ENCODE peak calls at places on chromosomes 13 and 19, in nine cellular contexts. R is GM06990; D is tibial artery; Q is body of pancreas; P is lower lobe of right lung; Y is A549; N is fibroblast of lung; V is DND-41; T is CD8-positive, alpha-beta T cell. O is an unnamed sample.

GRCh38 chr19:42270346-42271044 is 1.4 kb downstream of the CIC start:
- DNase-seq in N (peak), P (peak), R (peak), V (peak), T (peak), D (peak), Y (peak), Q (peak), O (peak)

GRCh38 chr13:47117268-47117667 is 220.4 kb upstream of the HTR2A start:
- DNase-seq in R (no peak), D (no peak), V (no peak), Q (no peak), T (no peak), P (no peak), N (peak), Y (no peak), O (peak)

GRCh38 chr13:60431108-60431700 is 34.2 kb downstream of the TDRD3 start:
- DNase-seq in R (peak), T (no peak), N (peak), Q (no peak), Y (peak), V (no peak), D (no peak), P (no peak), O (peak)

GRCh38 chr19:35887197-35887596 is 13.1 kb downstream of the NFKBID start:
- DNase-seq in P (no peak), D (no peak), T (no peak), R (no peak), Y (no peak), Q (no peak), V (no peak), N (no peak), O (no peak)

GRCh38 chr19:5913739-5914357 is at the start of gene CAPS:
- DNase-seq in N (peak), R (no peak), P (peak), Q (peak), D (peak), Y (peak), T (no peak), V (no peak), O (peak)

GRCh38 chr19:45501730-45502014 is 3.4 kb downstream of the PPM1N start:
- DNase-seq in Y (no peak), D (no peak), P (no peak), T (no peak), V (no peak), Q (no peak), N (no peak), R (no peak), O (no peak)

GRCh38 chr19:30172643-30173242 is 199.4 kb upstream of the ZNF536 start:
- DNase-seq in R (no peak), D (no peak), T (no peak), Q (no peak), P (no peak), Y (no peak), V (no peak), N (no peak), O (no peak)

GRCh38 chr19:49094505-49095482 is 9.5 kb downstream of the SNRNP70 start:
- DNase-seq in Y (no peak), R (no peak), N (no peak), T (no peak), V (no peak), Q (no peak), P (no peak), D (no peak), O (peak)

GRCh38 chr13:25065974-25066770 is 29.8 kb upstream of the PABPC3 start:
- DNase-seq in T (no peak), N (no peak), V (no peak), Q (no peak), D (no peak), Y (no peak), P (no peak), R (no peak), O (no peak)

GRCh38 chr13:31038834-31039552 is 106.5 kb downstream of the TEX26 start:
- DNase-seq in P (no peak), R (peak), V (peak), T (no peak), N (peak), Q (no peak), D (no peak), Y (no peak), O (no peak)

GRCh38 chr13:110471156-110471832 is 90.2 kb downstream of the RAB20 start:
- DNase-seq in Q (no peak), V (no peak), Y (no peak), N (no peak), D (no peak), R (peak), T (no peak), P (peak), O (no peak)

GRCh38 chr13:33639640-33640080 is 178.3 kb upstream of the RFC3 start:
- DNase-seq in Q (no peak), Y (no peak), T (no peak), N (no peak), R (no peak), P (no peak), D (no peak), V (no peak), O (no peak)

GRCh38 chr19:1156305-1156801 is 17.7 kb downstream of the SBNO2 start:
- DNase-seq in V (no peak), Q (no peak), Y (peak), P (peak), N (peak), R (no peak), D (no peak), T (no peak), O (peak)
- H3K4me3 ChIP-seq in V (no peak), Q (no peak), Y (no peak), P (no peak), N (no peak), R (no peak), D (no peak), T (no peak), O (no peak)

GRCh38 chr19:13155472-13156284 is 5.5 kb downstream of the IER2 start:
- DNase-seq in P (peak), V (peak), R (peak), Y (peak), D (peak), Q (peak), N (peak), T (peak), O (peak)

GRCh38 chr19:13154241-13154778 is 4.1 kb downstream of the IER2 start:
- DNase-seq in P (peak), N (peak), T (no peak), R (peak), Q (peak), Y (peak), V (peak), D (peak), O (peak)

GRCh38 chr19:13153627-13154240 is 3.5 kb downstream of the IER2 start:
- DNase-seq in T (no peak), V (peak), Y (no peak), N (peak), R (no peak), P (no peak), Q (peak), D (no peak), O (peak)

GRCh38 chr19:13152854-13153626 is 2.8 kb downstream of the IER2 start:
- DNase-seq in Q (peak), T (peak), Y (peak), N (peak), R (peak), V (peak), D (peak), P (peak), O (peak)

GRCh38 chr19:13154911-13155471 is 4.8 kb downstream of the IER2 start:
- DNase-seq in T (peak), V (peak), D (peak), Y (no peak), N (peak), R (peak), P (peak), Q (peak), O (peak)
- TF ChIP-seq CTCF in T (peak), V (peak), D (no peak), Y (peak), N (peak), R (peak), P (peak), Q (no peak), O (peak)

GRCh38 chr19:37243206-37243632 is 25.2 kb downstream of the ZNF383 start:
- DNase-seq in D (no peak), V (no peak), T (no peak), N (no peak), Q (no peak), P (no peak), Y (peak), R (no peak), O (no peak)
- H3K4me3 ChIP-seq in D (no peak), V (no peak), T (peak), N (no peak), Q (no peak), P (no peak), Y (no peak), R (no peak), O (no peak)

DNA sequence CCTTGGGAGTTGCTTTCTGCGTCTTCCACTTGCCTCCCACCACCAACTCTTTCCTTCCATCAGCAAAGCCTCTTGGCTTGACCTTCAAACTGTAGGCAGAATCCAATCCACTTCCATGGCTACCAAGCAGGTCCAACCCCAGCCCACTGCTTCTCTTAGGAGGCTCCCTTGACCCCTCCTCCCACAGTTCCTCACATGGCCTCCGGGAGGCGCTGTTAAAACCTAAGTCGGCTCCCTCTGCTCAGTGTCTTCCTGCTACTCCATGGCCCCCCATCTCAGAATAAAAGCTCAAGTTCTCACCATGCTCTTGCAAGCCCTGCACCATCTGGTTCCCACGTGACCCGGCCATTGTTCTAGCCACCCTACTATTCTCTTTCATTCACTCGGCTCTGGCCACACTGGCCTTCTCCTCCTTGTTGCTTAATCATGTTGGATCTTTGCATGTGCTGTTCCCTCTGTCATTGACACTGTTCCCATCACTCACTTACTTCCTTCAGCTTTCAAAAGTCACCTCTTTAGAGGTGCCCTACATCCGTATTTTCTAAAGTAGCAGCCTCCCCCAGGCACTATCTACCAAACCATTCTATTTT is 7.5 kb downstream of the IZUMO2 start:
- DNase-seq in Y (peak), N (no peak), R (no peak), P (no peak), V (no peak), D (no peak), T (no peak), Q (no peak), O (no peak)
- TF ChIP-seq CTCF in Y (peak), N (peak), R (peak), P (no peak), V (peak), D (no peak), T (no peak), Q (no peak), O (no peak)

GRCh38 chr19:7288977-7289376 is 5.2 kb downstream of the INSR start:
- DNase-seq in P (no peak), R (no peak), T (no peak), Y (no peak), Q (no peak), N (no peak), D (no peak), V (no peak), O (no peak)

GRCh38 chr19:7293795-7294570 is at the start of gene INSR:
- DNase-seq in N (peak), Q (peak), Y (peak), D (peak), P (peak), V (peak), T (peak), R (peak), O (peak)

GRCh38 chr19:7294571-7295212 is 478 bp upstream of the INSR start:
- DNase-seq in Q (peak), T (no peak), R (peak), D (peak), Y (peak), P (peak), N (peak), V (peak), O (peak)

GRCh38 chr19:7292950-7293794 is 1.0 kb downstream of the INSR start:
- DNase-seq in T (no peak), V (no peak), R (peak), N (no peak), Q (peak), D (peak), P (peak), Y (no peak), O (no peak)

GRCh38 chr19:7292352-7292949 is 1.8 kb downstream of the INSR start:
- DNase-seq in N (no peak), Y (no peak), D (no peak), R (no peak), T (no peak), P (no peak), V (no peak), Q (peak), O (no peak)
- H3K4me3 ChIP-seq in N (no peak), Y (no peak), D (peak), R (peak), T (no peak), P (peak), V (peak), Q (peak), O (peak)

GRCh38 chr19:50658438-50659317 is 9.4 kb downstream of the C19orf81 start:
- DNase-seq in Q (peak), T (peak), D (peak), R (peak), P (peak), V (peak), N (peak), Y (peak), O (peak)
- TF ChIP-seq CTCF in Q (no peak), T (no peak), D (no peak), R (no peak), P (peak), V (no peak), N (no peak), Y (no peak), O (no peak)

GRCh38 chr19:50821248-50821612 is 2.4 kb downstream of the KLK1 start:
- DNase-seq in V (no peak), N (no peak), Y (no peak), T (no peak), P (no peak), Q (no peak), R (no peak), D (no peak), O (no peak)

GRCh38 chr19:50819636-50820035 is 4.0 kb downstream of the KLK1 start:
- DNase-seq in T (no peak), R (no peak), D (no peak), Y (no peak), N (no peak), Q (peak), V (no peak), P (no peak), O (no peak)

GRCh38 chr19:50820549-50821247 is 2.9 kb downstream of the KLK1 start:
- DNase-seq in D (no peak), Y (no peak), P (no peak), N (no peak), Q (peak), T (no peak), V (peak), R (peak), O (no peak)

GRCh38 chr19:50818859-50819472 is 4.6 kb downstream of the KLK1 start:
- DNase-seq in R (peak), Q (peak), T (no peak), V (no peak), P (no peak), Y (no peak), N (no peak), D (no peak), O (no peak)

GRCh38 chr19:50820086-50820485 is 3.5 kb downstream of the KLK1 start:
- DNase-seq in R (no peak), Q (peak), Y (no peak), P (no peak), V (no peak), D (no peak), T (no peak), N (no peak), O (no peak)
- H3K4me3 ChIP-seq in R (peak), Q (peak), Y (no peak), P (no peak), V (no peak), D (no peak), T (no peak), N (no peak), O (no peak)